ENCODE peak calls at places on chromosomes 4 and X, in nine cellular contexts. O is PC-3, E is BE2C, A is dorsolateral prefrontal cortex, U is upper lobe of right lung, J is kidney, T is heart left ventricle, S is WTC11, F is AG04449. M is an unnamed sample.

GRCh38 chr4:24793219-24794005 is 2.0 kb upstream of the SOD3 start:
- DNase-seq in O (peak), E (no peak), A (no peak), U (no peak), J (no peak), T (no peak), S (no peak), F (no peak), M (no peak)

GRCh38 chr4:95539056-95539455 is 9.7 kb downstream of the UNC5C start:
- DNase-seq in O (no peak), E (no peak), A (no peak), U (no peak), J (no peak), T (no peak), S (no peak), F (no peak), M (no peak)

GRCh38 chr4:67719953-67720617 is 19.1 kb upstream of the UBA6 start:
- DNase-seq in O (no peak), E (no peak), A (no peak), U (no peak), J (no peak), T (no peak), S (no peak), F (no peak), M (no peak)

GRCh38 chr4:91958651-91959050 is 345.1 kb upstream of the GRID2 start:
- DNase-seq in O (no peak), E (no peak), A (peak), U (no peak), J (no peak), T (no peak), S (peak), F (no peak), M (no peak)

GRCh38 chr4:7828926-7829325 is 110.7 kb downstream of the AFAP1 start:
- DNase-seq in O (no peak), E (no peak), A (no peak), U (no peak), J (no peak), T (no peak), S (no peak), F (no peak), M (no peak)

GRCh38 chrX:48802089-48802812 is 384 bp downstream of the HDAC6 start:
- DNase-seq in O (peak), E (peak), A (peak), U (peak), J (peak), T (peak), S (peak), F (peak), M (peak)

GRCh38 chrX:44012484-44013096 is 39.4 kb upstream of the NDP start:
- DNase-seq in O (peak), E (no peak), A (no peak), U (peak), J (no peak), T (peak), S (no peak), F (peak), M (no peak)

GRCh38 chr4:13298655-13299054 is 185.5 kb downstream of the RAB28 start:
- DNase-seq in O (no peak), E (no peak), A (no peak), U (no peak), J (no peak), T (no peak), S (no peak), F (no peak), M (no peak)

GRCh38 chrX:146604196-146604595 is 205.4 kb upstream of the CXorf51B start:
- DNase-seq in O (no peak), E (no peak), A (no peak), U (no peak), J (no peak), T (no peak), S (no peak), F (no peak), M (no peak)

GRCh38 chrX:72620550-72621145 is 48.0 kb upstream of the HDAC8 start:
- DNase-seq in O (peak), E (no peak), A (no peak), U (no peak), J (peak), T (peak), S (no peak), F (peak), M (no peak)

GRCh38 chrX:17456526-17456925 is 81.5 kb downstream of the NHS start:
- DNase-seq in O (no peak), E (no peak), A (no peak), U (no peak), J (no peak), T (no peak), S (no peak), F (no peak), M (no peak)

GRCh38 chrX:76076124-76076523 is 96.7 kb upstream of the PBDC1 start:
- DNase-seq in O (no peak), E (no peak), A (no peak), U (no peak), J (no peak), T (no peak), S (no peak), F (no peak), M (no peak)

GRCh38 chrX:10156199-10157031 is at the start of gene CLCN4:
- DNase-seq in O (peak), E (peak), A (peak), U (peak), J (peak), T (peak), S (peak), F (no peak), M (no peak)

GRCh38 chrX:574355-574754 is 56.2 kb upstream of the SHOX start:
- DNase-seq in O (no peak), E (no peak), A (no peak), U (no peak), J (no peak), T (no peak), S (no peak), F (no peak), M (peak)

GRCh38 chr4:156374069-156374468 is 420.4 kb upstream of the CTSO start:
- DNase-seq in O (no peak), E (no peak), A (no peak), U (no peak), J (no peak), T (no peak), S (no peak), F (no peak), M (no peak)

GRCh38 chrX:7552758-7553157 is 290.2 kb upstream of the VCX start:
- DNase-seq in O (no peak), E (no peak), A (no peak), U (no peak), J (no peak), T (no peak), S (no peak), F (no peak), M (no peak)

GRCh38 chrX:142977128-142977914 is 48.4 kb upstream of the SPANXN4 start:
- DNase-seq in O (no peak), E (no peak), A (no peak), U (no peak), J (no peak), T (no peak), S (no peak), F (no peak), M (no peak)

GRCh38 chr4:162499478-162499877 is 335.7 kb upstream of the FSTL5 start:
- DNase-seq in O (peak), E (no peak), A (no peak), U (no peak), J (no peak), T (no peak), S (no peak), F (no peak), M (no peak)

GRCh38 chrX:20515841-20516461 is 249.2 kb upstream of the RPS6KA3 start:
- DNase-seq in O (peak), E (no peak), A (no peak), U (no peak), J (no peak), T (no peak), S (no peak), F (peak), M (no peak)

GRCh38 chrX:103741879-103742278 is 31.2 kb downstream of the TMEM31 start:
- DNase-seq in O (no peak), E (no peak), A (no peak), U (no peak), J (no peak), T (no peak), S (no peak), F (no peak), M (no peak)

GRCh38 chrX:78710146-78710545 is 37.4 kb upstream of the LPAR4 start:
- DNase-seq in O (no peak), E (no peak), A (no peak), U (no peak), J (no peak), T (no peak), S (no peak), F (no peak), M (no peak)

GRCh38 chr4:48008021-48008596 is 8.4 kb downstream of the CNGA1 start:
- DNase-seq in O (peak), E (no peak), A (no peak), U (no peak), J (no peak), T (no peak), S (no peak), F (no peak), M (no peak)

GRCh38 chr4:80365928-80366327 is 30.4 kb downstream of the CFAP299 start:
- DNase-seq in O (peak), E (no peak), A (no peak), U (peak), J (no peak), T (peak), S (peak), F (peak), M (no peak)

GRCh38 chrX:108221481-108221880 is 129.9 kb downstream of the ATG4A start:
- DNase-seq in O (no peak), E (no peak), A (no peak), U (no peak), J (no peak), T (no peak), S (no peak), F (no peak), M (no peak)

GRCh38 chrX:71107762-71108360 is 1.3 kb upstream of the CXorf65 start:
- DNase-seq in O (no peak), E (peak), A (no peak), U (no peak), J (no peak), T (peak), S (no peak), F (no peak), M (no peak)

GRCh38 chrX:51148848-51149247 is 183.8 kb upstream of the NUDT10 start:
- DNase-seq in O (peak), E (no peak), A (no peak), U (no peak), J (no peak), T (no peak), S (peak), F (no peak), M (no peak)

GRCh38 chr4:109548655-109549054 is 11.4 kb upstream of the MCUB start:
- DNase-seq in O (peak), E (no peak), A (no peak), U (no peak), J (no peak), T (peak), S (no peak), F (peak), M (no peak)

GRCh38 chr4:165474784-165475705 is 96.2 kb downstream of the CPE start:
- DNase-seq in O (no peak), E (no peak), A (no peak), U (no peak), J (no peak), T (no peak), S (no peak), F (no peak), M (no peak)

GRCh38 chrX:99398578-99398977 is 1011.5 kb downstream of the PCDH19 start:
- DNase-seq in O (no peak), E (no peak), A (no peak), U (no peak), J (no peak), T (no peak), S (no peak), F (no peak), M (no peak)

GRCh38 chrX:41863343-41864203 is 59.8 kb downstream of the CASK start:
- DNase-seq in O (peak), E (no peak), A (no peak), U (no peak), J (no peak), T (no peak), S (no peak), F (no peak), M (no peak)
- TF ChIP-seq CTCF in O (peak), E (peak), A (no peak), U (no peak), J (no peak), T (no peak), S (no peak), F (no peak), M (no peak)

DNA sequence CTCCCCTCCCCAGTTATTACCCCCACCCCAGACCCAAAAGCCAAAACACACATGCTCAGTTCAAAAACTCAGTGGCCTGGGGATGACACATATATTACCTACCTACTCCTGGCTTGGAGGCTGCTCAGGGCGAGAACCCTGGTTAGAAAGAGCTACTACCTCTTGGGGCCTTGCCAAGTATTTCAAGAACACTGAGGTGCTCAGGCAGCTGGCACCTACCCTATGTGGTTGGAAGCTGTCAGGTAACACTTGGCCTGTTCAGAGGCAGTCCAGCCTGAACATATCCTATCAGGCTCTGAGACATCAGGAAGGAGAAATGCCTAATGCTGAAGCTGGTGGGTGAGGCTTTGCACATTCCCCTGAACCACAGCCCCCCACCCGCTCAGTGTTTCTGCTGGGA is 4.9 kb downstream of the BCAP31 start:
- DNase-seq in O (no peak), E (no peak), A (no peak), U (no peak), J (peak), T (no peak), S (no peak), F (no peak), M (no peak)
- TF ChIP-seq CTCF in O (no peak), E (no peak), A (no peak), U (no peak), J (no peak), T (no peak), S (no peak), F (no peak), M (no peak)

DNA sequence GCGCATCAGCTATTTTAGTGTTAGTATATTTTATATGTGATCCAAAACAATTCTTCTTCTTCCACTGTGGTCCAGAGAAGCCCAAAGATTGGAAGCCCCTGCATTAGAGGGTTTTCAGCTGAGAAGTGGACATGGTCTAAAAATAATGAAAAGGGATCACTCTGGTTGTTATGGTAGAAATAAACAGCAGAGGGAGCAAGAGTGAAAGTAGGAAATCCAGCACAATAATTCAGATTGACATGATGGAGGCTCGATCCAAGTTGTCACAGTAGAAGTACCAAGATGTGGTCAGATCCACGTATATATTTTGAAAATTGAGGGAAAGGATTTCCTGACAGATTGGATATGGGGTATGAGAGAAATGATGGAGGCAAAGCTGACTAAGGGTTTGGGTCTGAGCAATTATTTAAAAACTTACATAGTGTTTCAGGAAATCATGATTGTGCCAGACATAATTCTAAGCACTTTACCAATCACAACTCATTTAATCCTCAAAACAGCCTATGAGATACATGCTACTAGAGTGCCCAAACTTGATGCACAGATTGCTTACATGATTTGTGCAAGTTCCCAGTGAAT is 17.0 kb upstream of the TMEM144 start:
- DNase-seq in O (peak), E (no peak), A (no peak), U (no peak), J (no peak), T (no peak), S (no peak), F (no peak), M (no peak)
- TF ChIP-seq CTCF in O (peak), E (peak), A (peak), U (peak), J (peak), T (peak), S (peak), F (peak), M (peak)

GRCh38 chr4:38804654-38805295 is at the start of gene TLR1:
- DNase-seq in O (peak), E (no peak), A (no peak), U (no peak), J (no peak), T (no peak), S (no peak), F (peak), M (no peak)
- TF ChIP-seq CTCF in O (peak), E (peak), A (peak), U (peak), J (peak), T (no peak), S (no peak), F (no peak), M (peak)

DNA sequence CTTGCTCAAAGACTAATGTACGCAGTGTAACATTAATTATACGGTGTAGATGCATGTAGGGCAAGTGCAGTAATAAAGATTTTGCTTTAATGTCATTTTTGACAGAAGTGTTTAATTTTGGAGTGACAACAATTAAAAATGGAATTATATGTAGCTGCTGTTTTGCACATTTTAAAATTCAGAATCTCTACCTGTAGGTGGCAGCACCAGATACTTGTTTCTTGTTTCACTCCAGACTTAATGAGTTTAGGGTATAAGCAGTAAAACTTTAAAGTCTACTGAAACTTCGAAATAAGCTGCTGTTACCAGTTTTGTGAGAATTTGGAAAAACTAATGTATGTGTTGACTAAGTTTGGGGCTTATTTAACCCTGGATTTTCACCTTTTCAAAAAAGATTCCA is 144.9 kb downstream of the POLA1 start:
- DNase-seq in O (peak), E (peak), A (no peak), U (no peak), J (no peak), T (no peak), S (no peak), F (no peak), M (no peak)
- TF ChIP-seq CTCF in O (peak), E (peak), A (peak), U (peak), J (peak), T (peak), S (no peak), F (peak), M (peak)

GRCh38 chr4:147709999-147710398 is 21.9 kb upstream of the ARHGAP10 start:
- DNase-seq in O (peak), E (no peak), A (no peak), U (no peak), J (no peak), T (no peak), S (no peak), F (no peak), M (no peak)
- TF ChIP-seq CTCF in O (no peak), E (no peak), A (no peak), U (no peak), J (no peak), T (no peak), S (no peak), F (no peak), M (no peak)